ENCODE peak calls at places on chromosomes 11 and 22, in nine cellular contexts. H is endothelial cell of umbilical vein, A is psoas muscle, L is A673, N is lower lobe of right lung, S is cardiac muscle cell, C is tibial nerve, V is gastrocnemius medialis, T is breast epithelium. O is an unnamed sample.

GRCh38 chr11:119892311-119892808 is 163.4 kb upstream of the NECTIN1 start:
- DNase-seq in H (no peak), A (no peak), L (peak; percentile 4), N (no peak), S (peak; percentile 60), C (no peak), V (no peak), T (no peak), O (no peak)

GRCh38 chr11:85946221-85946620 is 91.0 kb downstream of the CCDC83 start:
- DNase-seq in H (no peak), A (no peak), L (peak; percentile 45), N (no peak), S (no peak), C (no peak), V (no peak), T (no peak), O (no peak)

GRCh38 chr11:57390535-57390934 is at the start of gene PRG2:
- DNase-seq in H (no peak), A (no peak), L (no peak), N (no peak), S (no peak), C (no peak), V (no peak), T (no peak), O (no peak)

GRCh38 chr11:122246885-122247284 is 130.9 kb upstream of the BLID start:
- DNase-seq in H (no peak), A (no peak), L (peak; percentile 33), N (no peak), S (no peak), C (no peak), V (no peak), T (no peak), O (no peak)

GRCh38 chr22:39454385-39454871 is 2.4 kb upstream of the MGAT3 start:
- DNase-seq in H (no peak), A (no peak), L (no peak), N (no peak), S (no peak), C (no peak), V (no peak), T (no peak), O (no peak)

GRCh38 chr22:44884968-44885805 is 124.6 kb downstream of the PHF21B start:
- DNase-seq in H (no peak), A (peak; percentile 36), L (no peak), N (no peak), S (no peak), C (no peak), V (no peak), T (no peak), O (no peak)

GRCh38 chr22:41405588-41405987 is 23.8 kb downstream of the TEF start:
- DNase-seq in H (no peak), A (no peak), L (no peak), N (no peak), S (no peak), C (no peak), V (no peak), T (no peak), O (peak; percentile 28)

GRCh38 chr22:28939394-28939793 is 56.0 kb downstream of the ZNRF3 start:
- DNase-seq in H (no peak), A (no peak), L (no peak), N (no peak), S (no peak), C (no peak), V (no peak), T (no peak), O (no peak)

GRCh38 chr22:37549704-37550059 is 10.6 kb upstream of the CDC42EP1 start:
- DNase-seq in H (peak; percentile 86), A (no peak), L (no peak), N (peak; percentile 73), S (peak; percentile 37), C (no peak), V (no peak), T (peak; percentile 76), O (no peak)

GRCh38 chr11:28490763-28491382 is 382.7 kb downstream of the METTL15 start:
- DNase-seq in H (no peak), A (no peak), L (no peak), N (no peak), S (no peak), C (no peak), V (no peak), T (no peak), O (no peak)

GRCh38 chr11:36333897-36334296 is 37.8 kb downstream of the PRR5L start:
- DNase-seq in H (peak; percentile 26), A (no peak), L (peak; percentile 87), N (no peak), S (no peak), C (no peak), V (no peak), T (no peak), O (no peak)

GRCh38 chr22:19693981-19694670 is 20.2 kb upstream of the SEPTIN5 start:
- DNase-seq in H (no peak), A (no peak), L (no peak), N (no peak), S (no peak), C (no peak), V (no peak), T (no peak), O (no peak)

GRCh38 chr11:103644676-103645075 is 391.8 kb upstream of the DDI1 start:
- DNase-seq in H (no peak), A (no peak), L (no peak), N (no peak), S (no peak), C (no peak), V (no peak), T (no peak), O (no peak)

GRCh38 chr11:127496165-127496564 is 495.6 kb upstream of the KIRREL3 start:
- DNase-seq in H (no peak), A (no peak), L (no peak), N (no peak), S (no peak), C (no peak), V (no peak), T (no peak), O (no peak)

GRCh38 chr11:44138286-44138685 is 42.8 kb downstream of the EXT2 start:
- DNase-seq in H (peak; percentile 69), A (no peak), L (no peak), N (no peak), S (no peak), C (no peak), V (no peak), T (no peak), O (no peak)

GRCh38 chr11:78941226-78941851 is 366.7 kb upstream of the NARS2 start:
- DNase-seq in H (no peak), A (no peak), L (no peak), N (peak; percentile 45), S (peak; percentile 57), C (no peak), V (no peak), T (no peak), O (no peak)

GRCh38 chr11:13962562-13963168 is at the start of gene SPON1:
- DNase-seq in H (peak; percentile 15), A (no peak), L (peak; percentile 12), N (peak; percentile 48), S (peak; percentile 81), C (no peak), V (no peak), T (no peak), O (peak; percentile 31)

GRCh38 chr11:7968686-7969085 is 3.4 kb upstream of the NLRP10 start:
- DNase-seq in H (no peak), A (no peak), L (no peak), N (no peak), S (no peak), C (no peak), V (no peak), T (no peak), O (no peak)

GRCh38 chr11:47244664-47245350 is 3.8 kb downstream of the ACP2 start:
- DNase-seq in H (no peak), A (peak; percentile 54), L (no peak), N (no peak), S (no peak), C (no peak), V (no peak), T (no peak), O (no peak)

GRCh38 chr11:27481992-27482391 is 9.4 kb upstream of the LGR4 start:
- DNase-seq in H (no peak), A (no peak), L (no peak), N (no peak), S (no peak), C (no peak), V (no peak), T (no peak), O (no peak)

GRCh38 chr11:31782243-31782642 is 28.9 kb downstream of the PAX6 start:
- DNase-seq in H (no peak), A (no peak), L (no peak), N (no peak), S (no peak), C (no peak), V (no peak), T (no peak), O (no peak)

GRCh38 chr22:46830001-46830715 is 67.7 kb downstream of the TBC1D22A start:
- DNase-seq in H (peak; percentile 55), A (peak; percentile 73), L (peak; percentile 85), N (no peak), S (no peak), C (peak; percentile 52), V (no peak), T (no peak), O (no peak)

DNA sequence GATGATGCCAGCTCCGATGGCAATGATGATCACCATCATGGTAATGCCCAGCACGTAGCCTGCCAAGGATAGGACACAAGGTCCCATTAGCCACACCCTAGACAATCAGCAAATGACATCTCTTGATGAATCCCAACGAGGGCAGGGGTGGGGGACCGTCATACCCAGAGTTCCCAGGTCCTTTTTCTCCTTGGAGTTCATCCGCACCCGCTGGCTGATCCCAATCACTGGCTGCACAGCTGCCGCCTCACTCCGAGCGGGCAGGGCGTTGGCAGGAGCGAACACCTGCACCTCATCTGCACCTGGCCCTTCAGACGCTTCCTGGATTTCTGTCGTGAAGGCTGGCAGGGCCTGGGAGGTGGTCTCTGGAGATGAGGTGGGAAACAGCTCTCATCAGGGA is 3.0 kb downstream of the PIK3IP1 start:
- DNase-seq in H (no peak), A (no peak), L (no peak), N (no peak), S (no peak), C (no peak), V (no peak), T (no peak), O (peak; percentile 43)
- H3K27ac ChIP-seq in H (no peak overlapping the region), A (peak overlapping the region; percentile 98), L (no peak overlapping the region), N (peak overlapping the region; percentile 96), S (no peak overlapping the region), C (peak overlapping the region; percentile 98), V (peak overlapping the region; percentile 100), T (peak overlapping the region; percentile 94), O (peak overlapping the region; percentile 99)

GRCh38 chr11:1392561-1392960 is 2.8 kb downstream of the BRSK2 start:
- DNase-seq in H (no peak), A (peak; percentile 45), L (no peak), N (no peak), S (no peak), C (no peak), V (no peak), T (no peak), O (no peak)
- H3K27me3 ChIP-seq in H (peaks cover 22% of the 10 kb centered on the region), A (peaks cover 17% of the 10 kb centered on the region), L (peaks cover 17% of the 10 kb centered on the region), N (peaks cover 56% of the 10 kb centered on the region), S (peaks cover 51% of the 10 kb centered on the region), C (peaks cover 40% of the 10 kb centered on the region), V (peaks cover 42% of the 10 kb centered on the region), T (peaks cover 40% of the 10 kb centered on the region), O (no peaks in the 10 kb centered on the region)

GRCh38 chr11:76243648-76244285 is 37.5 kb upstream of the WNT11 start:
- DNase-seq in H (no peak), A (no peak), L (no peak), N (peak; percentile 30), S (no peak), C (no peak), V (no peak), T (no peak), O (no peak)
- H3K27ac ChIP-seq in H (no peak overlapping the region), A (no peak overlapping the region), L (no peak overlapping the region), N (no peak overlapping the region), S (no peak overlapping the region), C (no peak overlapping the region), V (no peak overlapping the region), T (no peak overlapping the region), O (no peak overlapping the region)

GRCh38 chr11:131198161-131198560 is 172.3 kb upstream of the NTM start:
- DNase-seq in H (no peak), A (no peak), L (no peak), N (no peak), S (no peak), C (no peak), V (no peak), T (no peak), O (no peak)
- H3K27me3 ChIP-seq in H (no peaks in the 10 kb centered on the region), A (peaks cover 3% of the 10 kb centered on the region), L (peaks cover 26% of the 10 kb centered on the region), N (no peaks in the 10 kb centered on the region), S (no peaks in the 10 kb centered on the region), C (no peaks in the 10 kb centered on the region), V (no peaks in the 10 kb centered on the region), T (peaks cover 9% of the 10 kb centered on the region), O (no peaks in the 10 kb centered on the region)